ENCODE peak calls at places on chromosomes 2 and 18, in eight cellular contexts. F is stimulated activated naive CD8-positive, alpha-beta T cell treated with anti-CD3 and anti-CD28 coated beads, Interleukin-15, Interleukin-2, amounts not matched to agents 100 U/mL and 50 U/mL, for 24 hours; O is HuH-7.5; Q is adrenal gland; A is transverse colon; P is WTC11; U is neural progenitor cell; Z is AG04450. I is an unnamed sample.

GRCh38 chr2:216163518-216163917 is 54.4 kb downstream of the XRCC5 start:
- DNase-seq in F (no peak), O (no peak), Q (no peak), A (no peak), P (no peak), U (no peak), Z (peak; percentile 18), I (no peak)

GRCh38 chr2:70766357-70767093 is 1.5 kb downstream of the ADD2 start:
- DNase-seq in F (no peak), O (no peak), Q (no peak), A (no peak), P (no peak), U (no peak), Z (no peak), I (no peak)

GRCh38 chr2:17979707-17980106 is 101.2 kb downstream of the KCNS3 start:
- DNase-seq in F (no peak), O (no peak), Q (no peak), A (no peak), P (no peak), U (no peak), Z (peak; percentile 50), I (no peak)

GRCh38 chr2:132936261-132936660 is 266.3 kb upstream of the LYPD1 start:
- DNase-seq in F (no peak), O (no peak), Q (no peak), A (no peak), P (no peak), U (no peak), Z (no peak), I (no peak)

GRCh38 chr2:62467475-62468321 is 38.3 kb downstream of the TMEM17 start:
- DNase-seq in F (no peak), O (peak; percentile 47), Q (no peak), A (no peak), P (no peak), U (no peak), Z (no peak), I (peak; percentile 34)

GRCh38 chr2:218145124-218145523 is 19.3 kb downstream of the CXCR2 start:
- DNase-seq in F (no peak), O (no peak), Q (no peak), A (peak; percentile 13), P (no peak), U (no peak), Z (no peak), I (no peak)

GRCh38 chr2:74938264-74938663 is 20.2 kb upstream of the POLE4 start:
- DNase-seq in F (no peak), O (no peak), Q (no peak), A (no peak), P (no peak), U (no peak), Z (no peak), I (no peak)

GRCh38 chr18:28045176-28045810 is 131.6 kb downstream of the CDH2 start:
- DNase-seq in F (no peak), O (no peak), Q (no peak), A (no peak), P (no peak), U (no peak), Z (peak; percentile 26), I (peak; percentile 14)

GRCh38 chr18:50203801-50204604 is 9.1 kb upstream of the MYO5B start:
- DNase-seq in F (peak; percentile 33), O (peak; percentile 42), Q (peak; percentile 44), A (peak; percentile 60), P (peak; percentile 74), U (peak; percentile 88), Z (no peak), I (peak; percentile 91)

GRCh38 chr2:174711206-174711605 is 53.1 kb downstream of the CHRNA1 start:
- DNase-seq in F (no peak), O (no peak), Q (no peak), A (no peak), P (no peak), U (no peak), Z (peak; percentile 39), I (no peak)

GRCh38 chr18:80200171-80200931 is 47.0 kb downstream of the PARD6G start:
- DNase-seq in F (no peak), O (peak; percentile 58), Q (no peak), A (no peak), P (peak; percentile 41), U (peak; percentile 59), Z (no peak), I (peak; percentile 55)

GRCh38 chr2:85826990-85827878 is 61.6 kb downstream of the ST3GAL5 start:
- DNase-seq in F (peak; percentile 85), O (peak; percentile 49), Q (peak; percentile 84), A (peak; percentile 79), P (peak; percentile 87), U (peak; percentile 87), Z (no peak), I (peak; percentile 93)

GRCh38 chr18:24136967-24137373 is 1.9 kb upstream of the CABYR start:
- DNase-seq in F (no peak), O (no peak), Q (no peak), A (no peak), P (no peak), U (no peak), Z (no peak), I (peak; percentile 46)

GRCh38 chr2:161983010-161983651 is 90.9 kb downstream of the DPP4 start:
- DNase-seq in F (no peak), O (no peak), Q (no peak), A (no peak), P (no peak), U (no peak), Z (no peak), I (no peak)

GRCh38 chr2:184336688-184337087 is 261.6 kb upstream of the ZNF804A start:
- DNase-seq in F (no peak), O (no peak), Q (no peak), A (no peak), P (no peak), U (no peak), Z (no peak), I (no peak)

GRCh38 chr18:76619342-76620315 is 124.6 kb upstream of the ZNF516 start:
- DNase-seq in F (peak; percentile 7), O (no peak), Q (peak; percentile 94), A (peak; percentile 27), P (peak; percentile 65), U (peak; percentile 78), Z (no peak), I (peak; percentile 72)

GRCh38 chr2:74632209-74632938 is 15.8 kb downstream of the M1AP start:
- DNase-seq in F (no peak), O (no peak), Q (no peak), A (no peak), P (no peak), U (peak; percentile 25), Z (no peak), I (peak; percentile 86)

GRCh38 chr2:2333076-2333475 is 2.0 kb upstream of the MYT1L start:
- DNase-seq in F (no peak), O (no peak), Q (no peak), A (no peak), P (no peak), U (no peak), Z (no peak), I (no peak)

GRCh38 chr18:65791753-65792152 is 40.9 kb downstream of the CDH7 start:
- DNase-seq in F (no peak), O (no peak), Q (no peak), A (no peak), P (no peak), U (no peak), Z (no peak), I (no peak)

GRCh38 chr2:70978388-70979357 is at the start of gene ANKRD53:
- DNase-seq in F (no peak), O (no peak), Q (peak; percentile 67), A (peak; percentile 58), P (peak; percentile 75), U (peak; percentile 86), Z (no peak), I (peak; percentile 79)

GRCh38 chr2:157260403-157261198 is 3.1 kb downstream of the GALNT5 start:
- DNase-seq in F (no peak), O (no peak), Q (no peak), A (no peak), P (no peak), U (no peak), Z (no peak), I (no peak)

GRCh38 chr2:53366570-53366969 is 401.0 kb upstream of the CHAC2 start:
- DNase-seq in F (no peak), O (no peak), Q (no peak), A (no peak), P (no peak), U (no peak), Z (no peak), I (no peak)

GRCh38 chr2:170974304-170974993 is 45.4 kb downstream of the GORASP2 start:
- DNase-seq in F (no peak), O (peak; percentile 76), Q (no peak), A (peak; percentile 21), P (no peak), U (peak; percentile 19), Z (no peak), I (peak; percentile 71)

GRCh38 chr2:44777542-44777941 is 164.0 kb upstream of the SIX3 start:
- DNase-seq in F (no peak), O (no peak), Q (no peak), A (peak; percentile 16), P (peak; percentile 52), U (peak; percentile 74), Z (no peak), I (peak; percentile 53)

GRCh38 chr2:222960126-222960525 is 91.9 kb upstream of the KCNE4 start:
- DNase-seq in F (no peak), O (no peak), Q (no peak), A (no peak), P (no peak), U (no peak), Z (no peak), I (no peak)

GRCh38 chr2:107990718-107991117 is 4.4 kb downstream of the SLC5A7 start:
- DNase-seq in F (no peak), O (no peak), Q (no peak), A (no peak), P (no peak), U (no peak), Z (no peak), I (no peak)

GRCh38 chr2:55048514-55048924 is 1.7 kb downstream of the RTN4 start:
- DNase-seq in F (no peak), O (peak; percentile 18), Q (peak; percentile 42), A (peak; percentile 37), P (no peak), U (no peak), Z (no peak), I (peak; percentile 52)

GRCh38 chr2:12824304-12824761 is 107.6 kb downstream of the TRIB2 start:
- DNase-seq in F (no peak), O (no peak), Q (peak; percentile 28), A (no peak), P (no peak), U (peak; percentile 11), Z (no peak), I (no peak)